ENCODE peak calls at places on chromosomes 16 and 17, in four cellular contexts. One of them, this sample, is unnamed.

GRCh38 chr16:29898135-29898534 is 1.2 kb downstream of the SEZ6L2 start:
- DNase-seq in iris pigment epithelial cell: no peak
- DNase-seq in activated CD4-positive, alpha-beta T cell treated with anti-CD3 and anti-CD28 coated beads for 24 hours: no peak
- DNase-seq in activated T-helper 9 cell treated with anti-CD3 and anti-CD28 coated beads, Interleukin-2, amount 50 U/mL, for 16 hours: no peak
- DNase-seq in this sample: no peak

GRCh38 chr17:73562896-73563295 is 81.3 kb downstream of the SDK2 start:
- DNase-seq in activated CD4-positive, alpha-beta T cell treated with anti-CD3 and anti-CD28 coated beads for 24 hours: no peak
- DNase-seq in activated T-helper 9 cell treated with anti-CD3 and anti-CD28 coated beads, Interleukin-2, amount 50 U/mL, for 16 hours: no peak
- DNase-seq in iris pigment epithelial cell: no peak
- DNase-seq in this sample: no peak

GRCh38 chr17:80833952-80834895 is 157.4 kb upstream of the CHMP6 start:
- DNase-seq in activated T-helper 9 cell treated with anti-CD3 and anti-CD28 coated beads, Interleukin-2, amount 50 U/mL, for 16 hours: no peak
- DNase-seq in iris pigment epithelial cell: peak; percentile 83
- DNase-seq in activated CD4-positive, alpha-beta T cell treated with anti-CD3 and anti-CD28 coated beads for 24 hours: no peak
- DNase-seq in this sample: peak; percentile 86

GRCh38 chr16:12379318-12379717 is 402.8 kb downstream of the SNX29 start:
- DNase-seq in activated CD4-positive, alpha-beta T cell treated with anti-CD3 and anti-CD28 coated beads for 24 hours: no peak
- DNase-seq in activated T-helper 9 cell treated with anti-CD3 and anti-CD28 coated beads, Interleukin-2, amount 50 U/mL, for 16 hours: no peak
- DNase-seq in iris pigment epithelial cell: no peak
- DNase-seq in this sample: no peak

GRCh38 chr16:65249768-65250167 is 127.9 kb upstream of the CDH11 start:
- DNase-seq in activated T-helper 9 cell treated with anti-CD3 and anti-CD28 coated beads, Interleukin-2, amount 50 U/mL, for 16 hours: no peak
- DNase-seq in activated CD4-positive, alpha-beta T cell treated with anti-CD3 and anti-CD28 coated beads for 24 hours: no peak
- DNase-seq in iris pigment epithelial cell: peak; percentile 14
- DNase-seq in this sample: peak; percentile 31

GRCh38 chr16:68257906-68258800 is 6.2 kb upstream of the SLC7A6 start:
- DNase-seq in iris pigment epithelial cell: peak; percentile 73
- DNase-seq in activated T-helper 9 cell treated with anti-CD3 and anti-CD28 coated beads, Interleukin-2, amount 50 U/mL, for 16 hours: no peak
- DNase-seq in activated CD4-positive, alpha-beta T cell treated with anti-CD3 and anti-CD28 coated beads for 24 hours: no peak
- DNase-seq in this sample: peak; percentile 86

GRCh38 chr17:56441331-56441730 is 152.2 kb upstream of the NOG start:
- DNase-seq in activated CD4-positive, alpha-beta T cell treated with anti-CD3 and anti-CD28 coated beads for 24 hours: no peak
- DNase-seq in activated T-helper 9 cell treated with anti-CD3 and anti-CD28 coated beads, Interleukin-2, amount 50 U/mL, for 16 hours: no peak
- DNase-seq in iris pigment epithelial cell: peak; percentile 80
- DNase-seq in this sample: peak; percentile 24

GRCh38 chr16:30357085-30357714 is 2.1 kb upstream of the CD2BP2 start:
- DNase-seq in activated T-helper 9 cell treated with anti-CD3 and anti-CD28 coated beads, Interleukin-2, amount 50 U/mL, for 16 hours: no peak
- DNase-seq in activated CD4-positive, alpha-beta T cell treated with anti-CD3 and anti-CD28 coated beads for 24 hours: no peak
- DNase-seq in iris pigment epithelial cell: peak; percentile 18
- DNase-seq in this sample: no peak

GRCh38 chr17:13485327-13485726 is 116.4 kb downstream of the HS3ST3A1 start:
- DNase-seq in activated T-helper 9 cell treated with anti-CD3 and anti-CD28 coated beads, Interleukin-2, amount 50 U/mL, for 16 hours: no peak
- DNase-seq in activated CD4-positive, alpha-beta T cell treated with anti-CD3 and anti-CD28 coated beads for 24 hours: no peak
- DNase-seq in iris pigment epithelial cell: no peak
- DNase-seq in this sample: no peak

GRCh38 chr16:8928467-8928957 is 35.2 kb downstream of the USP7 start:
- DNase-seq in iris pigment epithelial cell: peak; percentile 47
- DNase-seq in activated T-helper 9 cell treated with anti-CD3 and anti-CD28 coated beads, Interleukin-2, amount 50 U/mL, for 16 hours: peak; percentile 24
- DNase-seq in activated CD4-positive, alpha-beta T cell treated with anti-CD3 and anti-CD28 coated beads for 24 hours: peak; percentile 7
- DNase-seq in this sample: peak; percentile 21

GRCh38 chr17:18141210-18141803 is 32.8 kb downstream of the MYO15A start:
- DNase-seq in activated T-helper 9 cell treated with anti-CD3 and anti-CD28 coated beads, Interleukin-2, amount 50 U/mL, for 16 hours: no peak
- DNase-seq in iris pigment epithelial cell: peak; percentile 43
- DNase-seq in activated CD4-positive, alpha-beta T cell treated with anti-CD3 and anti-CD28 coated beads for 24 hours: peak; percentile 52
- DNase-seq in this sample: peak; percentile 52

GRCh38 chr17:8187517-8188407 is 2.2 kb downstream of the BORCS6 start:
- DNase-seq in activated CD4-positive, alpha-beta T cell treated with anti-CD3 and anti-CD28 coated beads for 24 hours: peak; percentile 94
- DNase-seq in iris pigment epithelial cell: peak; percentile 98
- DNase-seq in activated T-helper 9 cell treated with anti-CD3 and anti-CD28 coated beads, Interleukin-2, amount 50 U/mL, for 16 hours: peak; percentile 85
- DNase-seq in this sample: peak; percentile 100

GRCh38 chr17:78419970-78420820 is 41.7 kb downstream of the PGS1 start:
- DNase-seq in activated T-helper 9 cell treated with anti-CD3 and anti-CD28 coated beads, Interleukin-2, amount 50 U/mL, for 16 hours: no peak
- DNase-seq in iris pigment epithelial cell: no peak
- DNase-seq in activated CD4-positive, alpha-beta T cell treated with anti-CD3 and anti-CD28 coated beads for 24 hours: no peak
- DNase-seq in this sample: peak; percentile 65

GRCh38 chr17:82419471-82419995 is 1.1 kb upstream of the OGFOD3 start:
- DNase-seq in activated CD4-positive, alpha-beta T cell treated with anti-CD3 and anti-CD28 coated beads for 24 hours: no peak
- DNase-seq in iris pigment epithelial cell: no peak
- DNase-seq in activated T-helper 9 cell treated with anti-CD3 and anti-CD28 coated beads, Interleukin-2, amount 50 U/mL, for 16 hours: no peak
- DNase-seq in this sample: no peak

GRCh38 chr16:9703731-9704130 is 478.5 kb downstream of the GRIN2A start:
- DNase-seq in activated T-helper 9 cell treated with anti-CD3 and anti-CD28 coated beads, Interleukin-2, amount 50 U/mL, for 16 hours: no peak
- DNase-seq in iris pigment epithelial cell: no peak
- DNase-seq in activated CD4-positive, alpha-beta T cell treated with anti-CD3 and anti-CD28 coated beads for 24 hours: no peak
- DNase-seq in this sample: no peak

GRCh38 chr17:34443832-34444469 is 80.9 kb upstream of the CCL1 start:
- DNase-seq in activated T-helper 9 cell treated with anti-CD3 and anti-CD28 coated beads, Interleukin-2, amount 50 U/mL, for 16 hours: no peak
- DNase-seq in activated CD4-positive, alpha-beta T cell treated with anti-CD3 and anti-CD28 coated beads for 24 hours: no peak
- DNase-seq in iris pigment epithelial cell: no peak
- DNase-seq in this sample: no peak

GRCh38 chr17:44595216-44595775 is 38.0 kb downstream of the FZD2 start:
- DNase-seq in activated CD4-positive, alpha-beta T cell treated with anti-CD3 and anti-CD28 coated beads for 24 hours: no peak
- DNase-seq in iris pigment epithelial cell: no peak
- DNase-seq in activated T-helper 9 cell treated with anti-CD3 and anti-CD28 coated beads, Interleukin-2, amount 50 U/mL, for 16 hours: no peak
- DNase-seq in this sample: no peak

GRCh38 chr16:57893559-57894389 is 77.2 kb downstream of the CNGB1 start:
- DNase-seq in iris pigment epithelial cell: peak; percentile 97
- DNase-seq in activated CD4-positive, alpha-beta T cell treated with anti-CD3 and anti-CD28 coated beads for 24 hours: no peak
- DNase-seq in activated T-helper 9 cell treated with anti-CD3 and anti-CD28 coated beads, Interleukin-2, amount 50 U/mL, for 16 hours: no peak
- DNase-seq in this sample: peak; percentile 83

GRCh38 chr17:30230596-30231125 is 4.8 kb downstream of the SLC6A4 start:
- DNase-seq in iris pigment epithelial cell: no peak
- DNase-seq in activated CD4-positive, alpha-beta T cell treated with anti-CD3 and anti-CD28 coated beads for 24 hours: no peak
- DNase-seq in activated T-helper 9 cell treated with anti-CD3 and anti-CD28 coated beads, Interleukin-2, amount 50 U/mL, for 16 hours: no peak
- DNase-seq in this sample: peak; percentile 23

GRCh38 chr17:75694536-75694935 is 26.7 kb upstream of the ITGB4 start:
- DNase-seq in activated CD4-positive, alpha-beta T cell treated with anti-CD3 and anti-CD28 coated beads for 24 hours: no peak
- DNase-seq in activated T-helper 9 cell treated with anti-CD3 and anti-CD28 coated beads, Interleukin-2, amount 50 U/mL, for 16 hours: no peak
- DNase-seq in iris pigment epithelial cell: no peak
- DNase-seq in this sample: no peak

GRCh38 chr16:82995927-82996441 is 369.2 kb downstream of the CDH13 start:
- DNase-seq in iris pigment epithelial cell: peak; percentile 94
- DNase-seq in activated T-helper 9 cell treated with anti-CD3 and anti-CD28 coated beads, Interleukin-2, amount 50 U/mL, for 16 hours: no peak
- DNase-seq in activated CD4-positive, alpha-beta T cell treated with anti-CD3 and anti-CD28 coated beads for 24 hours: no peak
- DNase-seq in this sample: peak; percentile 80

GRCh38 chr17:19672009-19672837 is 23.7 kb downstream of the ALDH3A2 start:
- DNase-seq in activated CD4-positive, alpha-beta T cell treated with anti-CD3 and anti-CD28 coated beads for 24 hours: no peak
- DNase-seq in activated T-helper 9 cell treated with anti-CD3 and anti-CD28 coated beads, Interleukin-2, amount 50 U/mL, for 16 hours: no peak
- DNase-seq in iris pigment epithelial cell: peak; percentile 7
- DNase-seq in this sample: peak; percentile 61

GRCh38 chr16:57263585-57264351 is 18.7 kb downstream of the ARL2BP start:
- DNase-seq in activated T-helper 9 cell treated with anti-CD3 and anti-CD28 coated beads, Interleukin-2, amount 50 U/mL, for 16 hours: no peak
- DNase-seq in iris pigment epithelial cell: no peak
- DNase-seq in activated CD4-positive, alpha-beta T cell treated with anti-CD3 and anti-CD28 coated beads for 24 hours: no peak
- DNase-seq in this sample: no peak

GRCh38 chr17:76869878-76870714 is 1.9 kb downstream of the MGAT5B start:
- DNase-seq in activated T-helper 9 cell treated with anti-CD3 and anti-CD28 coated beads, Interleukin-2, amount 50 U/mL, for 16 hours: no peak
- DNase-seq in iris pigment epithelial cell: peak; percentile 14
- DNase-seq in activated CD4-positive, alpha-beta T cell treated with anti-CD3 and anti-CD28 coated beads for 24 hours: no peak
- DNase-seq in this sample: no peak

GRCh38 chr16:81574168-81574567 is 129.6 kb downstream of the CMIP start:
- DNase-seq in iris pigment epithelial cell: no peak
- DNase-seq in activated T-helper 9 cell treated with anti-CD3 and anti-CD28 coated beads, Interleukin-2, amount 50 U/mL, for 16 hours: no peak
- DNase-seq in activated CD4-positive, alpha-beta T cell treated with anti-CD3 and anti-CD28 coated beads for 24 hours: no peak
- DNase-seq in this sample: no peak

GRCh38 chr16:79272141-79272577 is 328.4 kb downstream of the MAF start:
- DNase-seq in activated CD4-positive, alpha-beta T cell treated with anti-CD3 and anti-CD28 coated beads for 24 hours: peak; percentile 44
- DNase-seq in activated T-helper 9 cell treated with anti-CD3 and anti-CD28 coated beads, Interleukin-2, amount 50 U/mL, for 16 hours: peak; percentile 61
- DNase-seq in iris pigment epithelial cell: no peak
- DNase-seq in this sample: no peak

GRCh38 chr17:48960834-48961515 is 7.4 kb downstream of the GIP start:
- DNase-seq in activated CD4-positive, alpha-beta T cell treated with anti-CD3 and anti-CD28 coated beads for 24 hours: no peak
- DNase-seq in iris pigment epithelial cell: no peak
- DNase-seq in activated T-helper 9 cell treated with anti-CD3 and anti-CD28 coated beads, Interleukin-2, amount 50 U/mL, for 16 hours: no peak
- DNase-seq in this sample: no peak

GRCh38 chr16:89010210-89010925 is 33.4 kb upstream of the CBFA2T3 start:
- DNase-seq in activated T-helper 9 cell treated with anti-CD3 and anti-CD28 coated beads, Interleukin-2, amount 50 U/mL, for 16 hours: no peak
- DNase-seq in activated CD4-positive, alpha-beta T cell treated with anti-CD3 and anti-CD28 coated beads for 24 hours: no peak
- DNase-seq in iris pigment epithelial cell: no peak
- DNase-seq in this sample: no peak

GRCh38 chr17:67479119-67479517 is 102.0 kb downstream of the PITPNC1 start:
- DNase-seq in activated T-helper 9 cell treated with anti-CD3 and anti-CD28 coated beads, Interleukin-2, amount 50 U/mL, for 16 hours: no peak
- DNase-seq in activated CD4-positive, alpha-beta T cell treated with anti-CD3 and anti-CD28 coated beads for 24 hours: no peak
- DNase-seq in iris pigment epithelial cell: no peak
- DNase-seq in this sample: no peak

GRCh38 chr16:82240111-82240510 is 70.1 kb upstream of the MPHOSPH6 start:
- DNase-seq in activated CD4-positive, alpha-beta T cell treated with anti-CD3 and anti-CD28 coated beads for 24 hours: no peak
- DNase-seq in iris pigment epithelial cell: peak; percentile 14
- DNase-seq in activated T-helper 9 cell treated with anti-CD3 and anti-CD28 coated beads, Interleukin-2, amount 50 U/mL, for 16 hours: no peak
- DNase-seq in this sample: no peak

GRCh38 chr17:45780921-45781320 is 3.2 kb upstream of the CRHR1 start:
- DNase-seq in activated CD4-positive, alpha-beta T cell treated with anti-CD3 and anti-CD28 coated beads for 24 hours: no peak
- DNase-seq in activated T-helper 9 cell treated with anti-CD3 and anti-CD28 coated beads, Interleukin-2, amount 50 U/mL, for 16 hours: no peak
- DNase-seq in iris pigment epithelial cell: no peak
- DNase-seq in this sample: peak; percentile 34

GRCh38 chr17:37791434-37791833 is 46.6 kb upstream of the HNF1B start:
- DNase-seq in activated T-helper 9 cell treated with anti-CD3 and anti-CD28 coated beads, Interleukin-2, amount 50 U/mL, for 16 hours: no peak
- DNase-seq in activated CD4-positive, alpha-beta T cell treated with anti-CD3 and anti-CD28 coated beads for 24 hours: peak; percentile 17
- DNase-seq in iris pigment epithelial cell: peak; percentile 26
- DNase-seq in this sample: peak; percentile 68

GRCh38 chr17:82892869-82893565 is 53.2 kb upstream of the ZNF750 start:
- DNase-seq in iris pigment epithelial cell: no peak
- DNase-seq in activated T-helper 9 cell treated with anti-CD3 and anti-CD28 coated beads, Interleukin-2, amount 50 U/mL, for 16 hours: peak; percentile 44
- DNase-seq in activated CD4-positive, alpha-beta T cell treated with anti-CD3 and anti-CD28 coated beads for 24 hours: peak; percentile 31
- DNase-seq in this sample: no peak

GRCh38 chr17:28086519-28086918 is 44.0 kb downstream of the NLK start:
- DNase-seq in activated T-helper 9 cell treated with anti-CD3 and anti-CD28 coated beads, Interleukin-2, amount 50 U/mL, for 16 hours: no peak
- DNase-seq in activated CD4-positive, alpha-beta T cell treated with anti-CD3 and anti-CD28 coated beads for 24 hours: no peak
- DNase-seq in iris pigment epithelial cell: peak; percentile 55
- DNase-seq in this sample: no peak

GRCh38 chr16:12500771-12501170 is 302.9 kb downstream of the CPPED1 start:
- DNase-seq in activated T-helper 9 cell treated with anti-CD3 and anti-CD28 coated beads, Interleukin-2, amount 50 U/mL, for 16 hours: no peak
- DNase-seq in iris pigment epithelial cell: no peak
- DNase-seq in activated CD4-positive, alpha-beta T cell treated with anti-CD3 and anti-CD28 coated beads for 24 hours: no peak
- DNase-seq in this sample: no peak

GRCh38 chr16:80583466-80583865 is 42.7 kb downstream of the DYNLRB2 start:
- DNase-seq in activated CD4-positive, alpha-beta T cell treated with anti-CD3 and anti-CD28 coated beads for 24 hours: peak; percentile 25
- DNase-seq in activated T-helper 9 cell treated with anti-CD3 and anti-CD28 coated beads, Interleukin-2, amount 50 U/mL, for 16 hours: peak; percentile 31
- DNase-seq in iris pigment epithelial cell: peak; percentile 12
- DNase-seq in this sample: peak; percentile 88

GRCh38 chr16:85206472-85207356 is 94.4 kb upstream of the CIBAR2 start:
- DNase-seq in iris pigment epithelial cell: no peak
- DNase-seq in activated CD4-positive, alpha-beta T cell treated with anti-CD3 and anti-CD28 coated beads for 24 hours: no peak
- DNase-seq in activated T-helper 9 cell treated with anti-CD3 and anti-CD28 coated beads, Interleukin-2, amount 50 U/mL, for 16 hours: no peak
- DNase-seq in this sample: no peak

GRCh38 chr17:17848311-17848710 is 11.5 kb upstream of the SREBF1 start:
- DNase-seq in activated T-helper 9 cell treated with anti-CD3 and anti-CD28 coated beads, Interleukin-2, amount 50 U/mL, for 16 hours: no peak
- DNase-seq in iris pigment epithelial cell: no peak
- DNase-seq in activated CD4-positive, alpha-beta T cell treated with anti-CD3 and anti-CD28 coated beads for 24 hours: no peak
- DNase-seq in this sample: no peak

GRCh38 chr16:89965447-89966225 is 17.1 kb downstream of the DEF8 start:
- DNase-seq in activated CD4-positive, alpha-beta T cell treated with anti-CD3 and anti-CD28 coated beads for 24 hours: no peak
- DNase-seq in activated T-helper 9 cell treated with anti-CD3 and anti-CD28 coated beads, Interleukin-2, amount 50 U/mL, for 16 hours: no peak
- DNase-seq in iris pigment epithelial cell: no peak
- DNase-seq in this sample: no peak

This sample was measured in AG10803.